ENCODE peak calls at places on chromosomes 11 and 22, in eight cellular contexts. Q is neural progenitor cell, I is GM23338, H is hepatocyte, T is GM23248, X is SK-N-SH, Z is HCT116, K is PC-3. C is an unnamed sample.

GRCh38 chr22:19850482-19851109 is 4.1 kb downstream of the GNB1L start:
- DNase-seq in Q (no peak), I (no peak), H (no peak), T (no peak), X (no peak), Z (no peak), K (no peak), C (no peak)

GRCh38 chr11:27282141-27282590 is 80.8 kb downstream of the CCDC34 start:
- DNase-seq in Q (no peak), I (no peak), H (no peak), T (peak; percentile 92), X (no peak), Z (no peak), K (no peak), C (no peak)

GRCh38 chr11:106463796-106464201 is 386.3 kb downstream of the AASDHPPT start:
- DNase-seq in Q (no peak), I (no peak), H (no peak), T (no peak), X (no peak), Z (no peak), K (peak; percentile 66), C (no peak)

GRCh38 chr22:46373838-46374662 is 38.5 kb downstream of the TRMU start:
- DNase-seq in Q (no peak), I (no peak), H (no peak), T (no peak), X (no peak), Z (no peak), K (no peak), C (no peak)

GRCh38 chr11:129408865-129409444 is 33.3 kb downstream of the BARX2 start:
- DNase-seq in Q (no peak), I (no peak), H (no peak), T (no peak), X (no peak), Z (no peak), K (no peak), C (no peak)

GRCh38 chr11:71252782-71253730 is 679 bp upstream of the SHANK2 start:
- DNase-seq in Q (peak; percentile 67), I (peak; percentile 85), H (peak; percentile 82), T (peak; percentile 77), X (no peak), Z (peak; percentile 48), K (peak; percentile 87), C (no peak)

GRCh38 chr11:79768343-79768742 is 327.5 kb upstream of the TENM4 start:
- DNase-seq in Q (no peak), I (no peak), H (peak; percentile 37), T (no peak), X (no peak), Z (no peak), K (no peak), C (no peak)

GRCh38 chr22:30212363-30212995 is 34.1 kb downstream of the LIF start:
- DNase-seq in Q (no peak), I (no peak), H (peak; percentile 84), T (peak; percentile 97), X (peak; percentile 30), Z (peak; percentile 93), K (peak; percentile 95), C (no peak)

GRCh38 chr11:85961930-85962363 is 106.8 kb downstream of the CCDC83 start:
- DNase-seq in Q (no peak), I (no peak), H (no peak), T (no peak), X (no peak), Z (no peak), K (no peak), C (no peak)

GRCh38 chr11:16603245-16603644 is 135.2 kb upstream of the C11orf58 start:
- DNase-seq in Q (peak; percentile 24), I (peak; percentile 23), H (peak; percentile 30), T (no peak), X (no peak), Z (no peak), K (no peak), C (no peak)

GRCh38 chr11:118105657-118106305 is 19.0 kb upstream of the SMIM35 start:
- DNase-seq in Q (no peak), I (no peak), H (no peak), T (no peak), X (no peak), Z (no peak), K (no peak), C (no peak)

GRCh38 chr11:118109231-118109630 is 22.5 kb upstream of the SMIM35 start:
- DNase-seq in Q (no peak), I (no peak), H (no peak), T (peak; percentile 58), X (no peak), Z (no peak), K (peak; percentile 20), C (no peak)

GRCh38 chr11:118106789-118107335 is 20.1 kb upstream of the SMIM35 start:
- DNase-seq in Q (no peak), I (no peak), H (no peak), T (peak; percentile 41), X (no peak), Z (no peak), K (peak; percentile 58), C (no peak)

GRCh38 chr11:118111019-118111743 is 24.4 kb upstream of the SMIM35 start:
- DNase-seq in Q (no peak), I (no peak), H (peak; percentile 56), T (no peak), X (no peak), Z (no peak), K (peak; percentile 39), C (no peak)

DNA sequence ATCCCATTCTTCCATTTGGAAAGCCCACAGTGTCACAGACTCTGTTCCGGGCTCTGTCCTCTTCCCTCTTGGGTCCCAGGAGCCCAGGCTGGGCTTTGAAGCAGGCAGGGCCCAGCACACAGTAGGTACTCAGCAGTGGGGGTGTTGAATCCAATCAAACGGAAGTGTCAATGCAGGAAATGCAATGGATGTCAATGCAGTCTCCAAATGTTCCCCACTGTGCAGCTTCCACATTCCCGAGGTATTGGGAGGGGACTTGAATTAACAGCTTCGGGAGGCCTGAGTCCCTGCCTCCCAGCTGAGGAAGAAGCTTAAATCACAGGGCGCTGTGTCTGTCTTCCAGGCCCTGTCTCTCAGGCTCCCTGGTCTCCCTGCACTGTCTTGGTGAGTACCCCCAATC is 21.8 kb upstream of the SMIM35 start:
- DNase-seq in Q (peak; percentile 43), I (peak; percentile 49), H (no peak), T (no peak), X (no peak), Z (no peak), K (no peak), C (no peak)
- TF ChIP-seq EZH2phosphoT487 in Q (no peak), I (no peak), H (no peak), T (no peak), X (no peak), Z (no peak), K (no peak), C (no peak)

GRCh38 chr11:19676508-19677379 is 35.9 kb upstream of the NAV2 start:
- DNase-seq in Q (no peak), I (peak; percentile 27), H (no peak), T (no peak), X (no peak), Z (no peak), K (no peak), C (no peak)
- TF ChIP-seq EZH2phosphoT487 in Q (no peak), I (no peak), H (no peak), T (no peak), X (no peak), Z (no peak), K (no peak), C (no peak)

DNA sequence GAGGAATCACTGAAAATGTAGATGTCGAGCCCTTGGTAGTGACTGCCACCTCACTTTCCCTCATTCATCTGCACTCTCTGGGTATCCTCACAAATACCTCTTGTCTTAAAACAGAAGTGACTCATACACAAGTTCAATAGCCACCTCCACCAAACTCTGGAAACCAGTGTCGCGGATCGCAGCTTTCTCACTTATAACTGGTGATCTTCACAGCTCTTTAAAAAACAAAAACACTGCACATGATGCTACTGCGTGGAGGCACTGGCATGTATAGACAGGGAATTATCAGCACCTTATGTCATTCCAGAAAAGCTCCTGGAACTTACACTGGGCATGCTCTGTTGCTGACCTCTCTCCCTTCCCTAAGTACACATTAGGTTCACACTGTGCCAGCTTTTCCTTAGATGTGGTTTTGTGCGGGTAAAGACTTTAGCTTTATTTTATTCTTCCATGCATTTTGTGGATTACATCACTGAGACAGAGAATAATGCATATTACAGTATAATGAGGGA is 425.5 kb upstream of the CADM1 start:
- DNase-seq in Q (no peak), I (no peak), H (no peak), T (no peak), X (no peak), Z (no peak), K (no peak), C (no peak)
- TF ChIP-seq EZH2phosphoT487 in Q (no peak), I (no peak), H (no peak), T (no peak), X (no peak), Z (no peak), K (no peak), C (no peak)

GRCh38 chr11:44223261-44223660 is 86.7 kb downstream of the ALX4 start:
- DNase-seq in Q (no peak), I (no peak), H (no peak), T (peak; percentile 83), X (no peak), Z (no peak), K (peak; percentile 27), C (no peak)
- TF ChIP-seq EZH2phosphoT487 in Q (no peak), I (no peak), H (no peak), T (no peak), X (no peak), Z (no peak), K (no peak), C (no peak)

DNA sequence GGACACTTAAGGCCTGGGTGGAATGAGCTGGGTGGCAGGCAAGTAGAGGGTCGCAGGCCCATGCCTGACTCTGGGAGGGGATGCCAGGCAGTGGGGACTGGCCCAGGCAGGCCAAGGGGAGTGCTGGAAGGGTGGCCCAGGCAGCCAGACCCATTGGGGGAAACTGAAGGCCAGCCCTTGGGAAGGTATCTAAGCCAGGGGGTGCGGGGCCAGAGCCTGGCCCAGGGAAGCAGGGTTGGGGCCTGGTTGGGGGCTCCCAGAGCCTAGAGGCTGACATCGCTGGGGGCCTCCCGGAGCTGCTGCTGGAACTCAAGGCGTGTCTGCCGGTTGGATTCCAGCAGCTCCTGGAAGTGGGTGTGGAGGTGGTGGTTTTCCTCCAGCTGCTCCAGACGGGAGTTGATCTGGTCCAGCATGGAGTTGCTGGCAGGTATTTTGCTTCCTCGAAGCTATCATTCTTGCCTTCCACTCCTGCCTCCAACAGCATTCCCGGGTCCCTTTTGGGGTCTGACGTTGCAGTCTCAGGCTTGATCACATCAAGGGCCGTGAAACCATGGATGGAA is 35.3 kb upstream of the XBP1 start:
- DNase-seq in Q (no peak), I (no peak), H (no peak), T (no peak), X (no peak), Z (no peak), K (no peak), C (no peak)
- TF ChIP-seq EZH2phosphoT487 in Q (no peak), I (no peak), H (no peak), T (no peak), X (no peak), Z (no peak), K (no peak), C (no peak)